ENCODE peak calls at places on chromosome 6, in four cellular contexts. One of them, this sample, is unnamed.
A peak's percentile ranks its signal among the peaks of the same experiment; 100 is the strongest.

GRCh38 chr6:137402143-137402542 is 92.1 kb downstream of the OLIG3 start:
- DNase-seq in HepG2: no peak
- DNase-seq in H1: no peak
- DNase-seq in GM12878: no peak
- DNase-seq in this sample: no peak

GRCh38 chr6:137678451-137678850 is 184.3 kb upstream of the OLIG3 start:
- DNase-seq in H1: no peak
- DNase-seq in GM12878: no peak
- DNase-seq in HepG2: no peak
- DNase-seq in this sample: no peak

GRCh38 chr6:118876814-118877213 is 17.1 kb upstream of the ASF1A start:
- DNase-seq in H1: no peak
- DNase-seq in HepG2: no peak
- DNase-seq in GM12878: no peak
- DNase-seq in this sample: no peak

GRCh38 chr6:118982256-118982911 is 47.4 kb upstream of the MCM9 start:
- DNase-seq in HepG2: no peak
- DNase-seq in GM12878: no peak
- DNase-seq in H1: no peak
- DNase-seq in this sample: no peak

GRCh38 chr6:2626381-2626780 is 124.3 kb downstream of the MYLK4 start:
- DNase-seq in HepG2: no peak
- DNase-seq in GM12878: no peak
- DNase-seq in H1: no peak
- DNase-seq in this sample: no peak

GRCh38 chr6:135759831-135760230 is 91.7 kb upstream of the PDE7B start:
- DNase-seq in GM12878: no peak
- DNase-seq in HepG2: peak; percentile 24
- DNase-seq in H1: no peak
- DNase-seq in this sample: no peak

GRCh38 chr6:32298632-32299336 is 72.9 kb downstream of the TSBP1 start:
- DNase-seq in HepG2: peak; percentile 62
- DNase-seq in GM12878: no peak
- DNase-seq in H1: no peak
- DNase-seq in this sample: no peak

GRCh38 chr6:130434174-130434873 is 68.5 kb downstream of the TMEM200A start:
- DNase-seq in H1: no peak
- DNase-seq in HepG2: no peak
- DNase-seq in GM12878: no peak
- DNase-seq in this sample: no peak

GRCh38 chr6:1562171-1562955 is 47.4 kb upstream of the FOXC1 start:
- DNase-seq in GM12878: no peak
- DNase-seq in HepG2: no peak
- DNase-seq in H1: no peak
- DNase-seq in this sample: no peak

GRCh38 chr6:87848616-87849015 is 146.6 kb upstream of the AKIRIN2 start:
- DNase-seq in H1: no peak
- DNase-seq in GM12878: no peak
- DNase-seq in HepG2: no peak
- DNase-seq in this sample: no peak

GRCh38 chr6:133854167-133854632 is 34.7 kb upstream of the TCF21 start:
- DNase-seq in HepG2: no peak
- DNase-seq in H1: peak; percentile 57
- DNase-seq in GM12878: no peak
- DNase-seq in this sample: no peak

GRCh38 chr6:11017090-11017489 is 27.0 kb downstream of the ELOVL2 start:
- DNase-seq in GM12878: no peak
- DNase-seq in H1: no peak
- DNase-seq in HepG2: no peak
- DNase-seq in this sample: no peak
- H3K4me3 ChIP-seq in GM12878: no peak overlapping the region
- H3K4me3 ChIP-seq in H1: no peak overlapping the region
- H3K4me3 ChIP-seq in HepG2: no peak overlapping the region
- H3K4me3 ChIP-seq in this sample: no peak overlapping the region

GRCh38 chr6:105348897-105349296 is 54.0 kb downstream of the PREP start:
- DNase-seq in GM12878: no peak
- DNase-seq in HepG2: no peak
- DNase-seq in H1: no peak
- DNase-seq in this sample: no peak

GRCh38 chr6:105344971-105345370 is 57.9 kb downstream of the PREP start:
- DNase-seq in HepG2: no peak
- DNase-seq in GM12878: no peak
- DNase-seq in H1: no peak
- DNase-seq in this sample: no peak

GRCh38 chr6:105346052-105346451 is 56.8 kb downstream of the PREP start:
- DNase-seq in H1: no peak
- DNase-seq in GM12878: no peak
- DNase-seq in HepG2: peak; percentile 41
- DNase-seq in this sample: no peak

DNA sequence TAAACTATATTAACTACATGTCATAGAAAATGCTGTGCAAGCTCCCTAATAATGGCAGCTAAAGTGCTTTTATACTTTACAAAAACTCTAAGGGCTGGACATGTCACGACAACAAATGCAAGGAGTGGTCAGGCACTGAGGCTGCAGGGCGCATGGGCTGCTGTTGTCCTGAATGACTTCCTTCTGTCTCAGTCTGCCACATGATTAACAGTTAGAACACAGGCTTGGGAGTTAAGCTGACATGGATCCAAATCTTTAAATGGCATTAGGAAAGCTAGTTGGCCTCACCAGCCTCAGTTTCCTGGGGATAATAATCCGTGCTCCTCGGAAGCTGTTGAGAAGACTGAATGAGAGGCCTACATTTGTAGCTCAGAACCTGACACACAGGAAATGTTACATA is 57.4 kb downstream of the PREP start:
- DNase-seq in HepG2: no peak
- DNase-seq in GM12878: no peak
- DNase-seq in H1: no peak
- DNase-seq in this sample: no peak
- H3K9ac ChIP-seq in HepG2: no peak overlapping the region
- H3K9ac ChIP-seq in GM12878: no peak overlapping the region
- H3K9ac ChIP-seq in H1: no peak overlapping the region
- H3K9ac ChIP-seq in this sample: no peak overlapping the region

GRCh38 chr6:152173957-152174356 is 366.5 kb downstream of the ESR1 start:
- DNase-seq in GM12878: no peak
- DNase-seq in H1: no peak
- DNase-seq in HepG2: no peak
- DNase-seq in this sample: no peak

GRCh38 chr6:152167639-152168603 is 360.4 kb downstream of the ESR1 start:
- DNase-seq in GM12878: no peak
- DNase-seq in HepG2: no peak
- DNase-seq in H1: no peak
- DNase-seq in this sample: no peak

GRCh38 chr6:152170313-152170701 is 362.8 kb downstream of the ESR1 start:
- DNase-seq in GM12878: no peak
- DNase-seq in HepG2: no peak
- DNase-seq in H1: no peak
- DNase-seq in this sample: no peak

GRCh38 chr6:152173321-152173720 is 365.8 kb downstream of the ESR1 start:
- DNase-seq in HepG2: no peak
- DNase-seq in H1: no peak
- DNase-seq in GM12878: no peak
- DNase-seq in this sample: no peak

GRCh38 chr6:152170702-152171667 is 363.5 kb downstream of the ESR1 start:
- DNase-seq in H1: no peak
- DNase-seq in GM12878: peak; percentile 89
- DNase-seq in HepG2: peak; percentile 94
- DNase-seq in this sample: no peak
- TF ChIP-seq SUZ12 in H1: no peak
- TF ChIP-seq SUZ12 in GM12878: no peak
- TF ChIP-seq SUZ12 in HepG2: no peak
- TF ChIP-seq SUZ12 in this sample: no peak

GRCh38 chr6:161569071-161569470 is 295.2 kb upstream of the AGPAT4 start:
- DNase-seq in GM12878: no peak
- DNase-seq in HepG2: no peak
- DNase-seq in H1: no peak
- DNase-seq in this sample: no peak
- H3K4me3 ChIP-seq in GM12878: no peak overlapping the region
- H3K4me3 ChIP-seq in HepG2: no peak overlapping the region
- H3K4me3 ChIP-seq in H1: no peak overlapping the region
- H3K4me3 ChIP-seq in this sample: no peak overlapping the region

GRCh38 chr6:12844284-12845223 is 128.0 kb downstream of the PHACTR1 start:
- DNase-seq in H1: no peak
- DNase-seq in HepG2: peak; percentile 20
- DNase-seq in GM12878: no peak
- DNase-seq in this sample: peak; percentile 9

GRCh38 chr6:12841619-12842018 is 125.1 kb downstream of the PHACTR1 start:
- DNase-seq in GM12878: no peak
- DNase-seq in HepG2: no peak
- DNase-seq in H1: no peak
- DNase-seq in this sample: no peak

GRCh38 chr6:12845224-12846004 is 128.8 kb downstream of the PHACTR1 start:
- DNase-seq in H1: no peak
- DNase-seq in HepG2: no peak
- DNase-seq in GM12878: no peak
- DNase-seq in this sample: no peak

GRCh38 chr6:12842658-12843057 is 126.1 kb downstream of the PHACTR1 start:
- DNase-seq in H1: no peak
- DNase-seq in GM12878: no peak
- DNase-seq in HepG2: no peak
- DNase-seq in this sample: no peak

GRCh38 chr6:12842126-12842525 is 125.6 kb downstream of the PHACTR1 start:
- DNase-seq in GM12878: no peak
- DNase-seq in H1: no peak
- DNase-seq in HepG2: no peak
- DNase-seq in this sample: no peak
- H3K9ac ChIP-seq in GM12878: no peak overlapping the region
- H3K9ac ChIP-seq in H1: no peak overlapping the region
- H3K9ac ChIP-seq in HepG2: no peak overlapping the region
- H3K9ac ChIP-seq in this sample: no peak overlapping the region

GRCh38 chr6:12342664-12343063 is 52.5 kb downstream of the EDN1 start:
- DNase-seq in GM12878: no peak
- DNase-seq in H1: no peak
- DNase-seq in HepG2: peak; percentile 62
- DNase-seq in this sample: no peak

GRCh38 chr6:12344949-12345693 is 55.0 kb downstream of the EDN1 start:
- DNase-seq in GM12878: no peak
- DNase-seq in HepG2: no peak
- DNase-seq in H1: no peak
- DNase-seq in this sample: no peak

GRCh38 chr6:12343440-12344162 is 53.4 kb downstream of the EDN1 start:
- DNase-seq in GM12878: no peak
- DNase-seq in HepG2: peak; percentile 90
- DNase-seq in H1: no peak
- DNase-seq in this sample: no peak

GRCh38 chr6:12343122-12343439 is 52.9 kb downstream of the EDN1 start:
- DNase-seq in HepG2: no peak
- DNase-seq in GM12878: no peak
- DNase-seq in H1: no peak
- DNase-seq in this sample: no peak

GRCh38 chr6:12345694-12346058 is 55.5 kb downstream of the EDN1 start:
- DNase-seq in GM12878: no peak
- DNase-seq in H1: no peak
- DNase-seq in HepG2: no peak
- DNase-seq in this sample: no peak
- TF ChIP-seq SUZ12 in GM12878: no peak
- TF ChIP-seq SUZ12 in H1: no peak
- TF ChIP-seq SUZ12 in HepG2: no peak
- TF ChIP-seq SUZ12 in this sample: no peak